ENCODE peak calls at places on chromosomes 5 and 9, in four cellular contexts. One of them, this sample, is unnamed.
A peak's percentile ranks its signal among the peaks of the same experiment; 100 is the strongest.

GRCh38 chr5:93257616-93258015 is 323.4 kb downstream of the NR2F1-AS1 start:
- DNase-seq in GM12878: no peak
- DNase-seq in HepG2: no peak
- DNase-seq in K562: no peak
- DNase-seq in this sample: no peak

GRCh38 chr9:6759114-6759977 is 1.6 kb downstream of the KDM4C start:
- DNase-seq in GM12878: peak; percentile 62
- DNase-seq in HepG2: peak; percentile 32
- DNase-seq in K562: peak; percentile 34
- DNase-seq in this sample: no peak

GRCh38 chr5:36301858-36302603 is at the start of gene RANBP3L:
- DNase-seq in K562: peak; percentile 21
- DNase-seq in GM12878: no peak
- DNase-seq in HepG2: no peak
- DNase-seq in this sample: no peak

GRCh38 chr9:72986522-72987116 is 33.8 kb upstream of the ALDH1A1 start:
- DNase-seq in GM12878: no peak
- DNase-seq in K562: no peak
- DNase-seq in HepG2: no peak
- DNase-seq in this sample: no peak

GRCh38 chr9:131818089-131818488 is 78.2 kb upstream of the RAPGEF1 start:
- DNase-seq in K562: no peak
- DNase-seq in HepG2: no peak
- DNase-seq in GM12878: no peak
- DNase-seq in this sample: no peak

GRCh38 chr5:80170117-80170535 is 85.7 kb downstream of the SERINC5 start:
- DNase-seq in HepG2: no peak
- DNase-seq in K562: no peak
- DNase-seq in GM12878: no peak
- DNase-seq in this sample: no peak

GRCh38 chr9:118503236-118503635 is 799.0 kb downstream of the TLR4 start:
- DNase-seq in GM12878: no peak
- DNase-seq in HepG2: no peak
- DNase-seq in K562: no peak
- DNase-seq in this sample: no peak

GRCh38 chr9:79120533-79121315 is 451.0 kb upstream of the TLE4 start:
- DNase-seq in K562: no peak
- DNase-seq in HepG2: no peak
- DNase-seq in GM12878: no peak
- DNase-seq in this sample: no peak

GRCh38 chr9:95635986-95636600 is 119.3 kb upstream of the PTCH1 start:
- DNase-seq in K562: no peak
- DNase-seq in HepG2: no peak
- DNase-seq in GM12878: no peak
- DNase-seq in this sample: no peak

GRCh38 chr5:40734986-40735385 is 20.8 kb downstream of the TTC33 start:
- DNase-seq in K562: no peak
- DNase-seq in GM12878: no peak
- DNase-seq in HepG2: no peak
- DNase-seq in this sample: no peak

GRCh38 chr9:121326130-121326838 is 43.8 kb downstream of the STOM start:
- DNase-seq in K562: no peak
- DNase-seq in HepG2: no peak
- DNase-seq in GM12878: no peak
- DNase-seq in this sample: no peak

GRCh38 chr9:76521906-76522305 is 62.9 kb downstream of the GCNT1 start:
- DNase-seq in K562: no peak
- DNase-seq in GM12878: no peak
- DNase-seq in HepG2: no peak
- DNase-seq in this sample: no peak

GRCh38 chr9:137087409-137087925 is 682 bp downstream of the MAN1B1 start:
- DNase-seq in K562: peak; percentile 55
- DNase-seq in HepG2: no peak
- DNase-seq in GM12878: no peak
- DNase-seq in this sample: peak; percentile 31

GRCh38 chr9:73173526-73174411 is 22.1 kb downstream of the ANXA1 start:
- DNase-seq in HepG2: no peak
- DNase-seq in GM12878: no peak
- DNase-seq in K562: no peak
- DNase-seq in this sample: no peak

GRCh38 chr5:97046270-97046982 is 96.0 kb downstream of the LIX1 start:
- DNase-seq in GM12878: no peak
- DNase-seq in K562: no peak
- DNase-seq in HepG2: no peak
- DNase-seq in this sample: no peak

GRCh38 chr9:34457266-34458012 is 931 bp downstream of the FAM219A start:
- DNase-seq in K562: peak; percentile 38
- DNase-seq in HepG2: no peak
- DNase-seq in GM12878: no peak
- DNase-seq in this sample: peak; percentile 68

GRCh38 chr9:35882996-35883395 is 12.8 kb upstream of the OR13J1 start:
- DNase-seq in K562: no peak
- DNase-seq in GM12878: no peak
- DNase-seq in HepG2: no peak
- DNase-seq in this sample: no peak

GRCh38 chr9:107176701-107177100 is 106.4 kb upstream of the RAD23B start:
- DNase-seq in K562: no peak
- DNase-seq in HepG2: no peak
- DNase-seq in GM12878: no peak
- DNase-seq in this sample: no peak

GRCh38 chr9:128203024-128203841 is at the start of gene DNM1:
- DNase-seq in K562: peak; percentile 91
- DNase-seq in HepG2: no peak
- DNase-seq in GM12878: no peak
- DNase-seq in this sample: peak; percentile 73

GRCh38 chr5:25448190-25448621 is 803.4 kb upstream of the CDH10 start:
- DNase-seq in HepG2: no peak
- DNase-seq in GM12878: no peak
- DNase-seq in K562: no peak
- DNase-seq in this sample: no peak

GRCh38 chr5:96687812-96688453 is 25.8 kb downstream of the CAST start:
- DNase-seq in HepG2: peak; percentile 49
- DNase-seq in K562: peak; percentile 66
- DNase-seq in GM12878: no peak
- DNase-seq in this sample: no peak

GRCh38 chr5:157554180-157555030 is 21.2 kb downstream of the ADAM19 start:
- DNase-seq in K562: no peak
- DNase-seq in HepG2: no peak
- DNase-seq in GM12878: peak; percentile 53
- DNase-seq in this sample: no peak

DNA sequence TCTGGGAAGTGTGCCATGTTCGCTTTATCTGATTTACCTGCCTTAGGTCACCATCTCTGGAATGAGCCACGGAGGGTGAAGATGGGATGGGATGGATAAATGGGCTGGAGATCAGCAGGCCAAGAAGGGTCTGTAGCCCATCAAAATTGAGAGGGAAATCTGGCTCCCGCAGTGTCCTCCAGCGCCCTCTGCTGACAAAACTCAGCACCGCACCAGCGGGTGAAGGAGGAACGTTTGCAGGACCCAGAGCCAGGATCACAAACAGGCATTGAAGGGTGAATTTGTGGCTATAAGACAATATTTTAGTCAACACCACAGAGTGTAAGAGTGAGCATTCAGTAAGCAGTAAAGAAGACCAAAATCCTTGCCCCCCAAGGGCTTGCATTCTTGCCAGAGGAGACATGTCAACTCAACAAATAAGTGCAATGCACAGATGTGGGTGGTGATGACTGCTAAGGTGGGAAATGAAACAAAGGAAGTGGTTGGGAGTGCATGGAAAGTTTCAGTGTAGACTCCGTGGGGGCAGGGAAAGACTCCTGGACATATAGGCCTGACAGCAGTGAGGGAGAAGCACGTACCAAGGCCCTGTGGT is 124.4 kb downstream of the TENT4A start:
- DNase-seq in K562: peak; percentile 56
- DNase-seq in HepG2: no peak
- DNase-seq in GM12878: no peak
- DNase-seq in this sample: peak; percentile 64
- TF ChIP-seq ETV6 in K562: no peak
- TF ChIP-seq ETV6 in HepG2: no peak
- TF ChIP-seq ETV6 in GM12878: no peak
- TF ChIP-seq ETV6 in this sample: no peak

GRCh38 chr5:133291524-133291923 is 239.7 kb downstream of the HSPA4 start:
- DNase-seq in K562: no peak
- DNase-seq in GM12878: no peak
- DNase-seq in HepG2: no peak
- DNase-seq in this sample: no peak

GRCh38 chr5:133290669-133291235 is 238.9 kb downstream of the HSPA4 start:
- DNase-seq in HepG2: no peak
- DNase-seq in GM12878: no peak
- DNase-seq in K562: no peak
- DNase-seq in this sample: no peak

GRCh38 chr5:133287500-133287899 is 235.7 kb downstream of the HSPA4 start:
- DNase-seq in GM12878: no peak
- DNase-seq in K562: peak; percentile 27
- DNase-seq in HepG2: peak; percentile 12
- DNase-seq in this sample: no peak

GRCh38 chr5:133292300-133292699 is 240.5 kb downstream of the HSPA4 start:
- DNase-seq in HepG2: no peak
- DNase-seq in K562: no peak
- DNase-seq in GM12878: no peak
- DNase-seq in this sample: no peak

GRCh38 chr5:133289686-133290367 is 238.0 kb downstream of the HSPA4 start:
- DNase-seq in HepG2: no peak
- DNase-seq in K562: no peak
- DNase-seq in GM12878: no peak
- DNase-seq in this sample: no peak
- TF ChIP-seq ESRRA in HepG2: no peak
- TF ChIP-seq ESRRA in K562: no peak
- TF ChIP-seq ESRRA in GM12878: no peak
- TF ChIP-seq ESRRA in this sample: no peak

GRCh38 chr5:31623249-31623648 is 15.7 kb upstream of the PDZD2 start:
- DNase-seq in GM12878: no peak
- DNase-seq in HepG2: no peak
- DNase-seq in K562: no peak
- DNase-seq in this sample: no peak

GRCh38 chr5:31626604-31627234 is 12.2 kb upstream of the PDZD2 start:
- DNase-seq in HepG2: no peak
- DNase-seq in GM12878: no peak
- DNase-seq in K562: no peak
- DNase-seq in this sample: no peak

GRCh38 chr5:31626156-31626555 is 12.8 kb upstream of the PDZD2 start:
- DNase-seq in HepG2: no peak
- DNase-seq in K562: no peak
- DNase-seq in GM12878: no peak
- DNase-seq in this sample: no peak

GRCh38 chr5:31620071-31620470 is 18.9 kb upstream of the PDZD2 start:
- DNase-seq in HepG2: no peak
- DNase-seq in K562: no peak
- DNase-seq in GM12878: no peak
- DNase-seq in this sample: no peak

GRCh38 chr5:31625394-31625793 is 13.5 kb upstream of the PDZD2 start:
- DNase-seq in K562: no peak
- DNase-seq in HepG2: no peak
- DNase-seq in GM12878: no peak
- DNase-seq in this sample: no peak
- TF ChIP-seq ETV6 in K562: no peak
- TF ChIP-seq ETV6 in HepG2: no peak
- TF ChIP-seq ETV6 in GM12878: no peak
- TF ChIP-seq ETV6 in this sample: no peak

DNA sequence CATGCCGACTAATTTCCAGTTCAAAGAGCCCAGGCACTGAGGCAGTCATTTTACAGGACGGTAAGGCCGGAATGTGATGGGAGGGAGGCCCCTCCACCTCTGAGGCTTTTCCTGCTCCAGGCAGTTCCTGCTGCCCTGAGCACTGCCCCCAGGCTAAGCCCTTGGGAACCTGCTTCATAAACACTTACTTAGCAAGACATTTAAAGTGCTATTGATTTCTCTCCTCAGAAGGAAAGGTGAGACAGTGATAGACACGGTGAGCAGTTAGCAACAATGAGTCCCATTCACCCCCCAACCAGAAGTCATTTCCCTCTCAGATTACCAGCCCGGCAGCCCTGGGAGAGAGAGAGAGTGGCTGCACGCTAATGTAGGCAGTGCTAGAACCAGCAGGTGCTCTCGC is 462.5 kb downstream of the SPOCK1 start:
- DNase-seq in GM12878: no peak
- DNase-seq in K562: no peak
- DNase-seq in HepG2: no peak
- DNase-seq in this sample: peak; percentile 75
- TF ChIP-seq ESRRA in GM12878: no peak
- TF ChIP-seq ESRRA in K562: no peak
- TF ChIP-seq ESRRA in HepG2: no peak
- TF ChIP-seq ESRRA in this sample: no peak

GRCh38 chr5:54517174-54517511 is 416 bp upstream of the SNX18 start:
- DNase-seq in GM12878: no peak
- DNase-seq in HepG2: no peak
- DNase-seq in K562: no peak
- DNase-seq in this sample: no peak
- TF ChIP-seq ETV6 in GM12878: no peak
- TF ChIP-seq ETV6 in HepG2: no peak
- TF ChIP-seq ETV6 in K562: no peak
- TF ChIP-seq ETV6 in this sample: no peak

This sample was measured in WTC11.